ENCODE peak calls at places on chromosome 3, in six cellular contexts. One of them, this sample, is unnamed.

GRCh38 chr3:62538706-62539356 is 165.5 kb upstream of the FEZF2 start:
- DNase-seq in CD4-positive, alpha-beta memory T cell: no peak
- DNase-seq in hepatic stellate cell: no peak
- DNase-seq in stimulated activated CD4-positive, alpha-beta T cell treated with anti-CD3 and anti-CD28 coated beads, Interleukin-4, amount 100 ng/mL, for 1 hour: no peak
- DNase-seq in NCI-H446 treated with DMSO at 0.1 percent for 48 hours: no peak
- DNase-seq in ovary: no peak
- DNase-seq in this sample: no peak

GRCh38 chr3:181250714-181251113 is 261.2 kb upstream of the DNAJC19 start:
- DNase-seq in stimulated activated CD4-positive, alpha-beta T cell treated with anti-CD3 and anti-CD28 coated beads, Interleukin-4, amount 100 ng/mL, for 1 hour: no peak
- DNase-seq in ovary: no peak
- DNase-seq in hepatic stellate cell: no peak
- DNase-seq in CD4-positive, alpha-beta memory T cell: no peak
- DNase-seq in NCI-H446 treated with DMSO at 0.1 percent for 48 hours: no peak
- DNase-seq in this sample: no peak

GRCh38 chr3:190053919-190054672 is 66.6 kb downstream of the P3H2 start:
- DNase-seq in hepatic stellate cell: peak
- DNase-seq in NCI-H446 treated with DMSO at 0.1 percent for 48 hours: no peak
- DNase-seq in CD4-positive, alpha-beta memory T cell: no peak
- DNase-seq in ovary: no peak
- DNase-seq in stimulated activated CD4-positive, alpha-beta T cell treated with anti-CD3 and anti-CD28 coated beads, Interleukin-4, amount 100 ng/mL, for 1 hour: no peak
- DNase-seq in this sample: no peak

GRCh38 chr3:146326875-146327543 is 76.1 kb upstream of the PLSCR4 start:
- DNase-seq in NCI-H446 treated with DMSO at 0.1 percent for 48 hours: peak
- DNase-seq in ovary: peak
- DNase-seq in stimulated activated CD4-positive, alpha-beta T cell treated with anti-CD3 and anti-CD28 coated beads, Interleukin-4, amount 100 ng/mL, for 1 hour: no peak
- DNase-seq in CD4-positive, alpha-beta memory T cell: no peak
- DNase-seq in hepatic stellate cell: peak
- DNase-seq in this sample: no peak

GRCh38 chr3:132787616-132788015 is 65.4 kb upstream of the NPHP3 start:
- DNase-seq in CD4-positive, alpha-beta memory T cell: no peak
- DNase-seq in ovary: no peak
- DNase-seq in hepatic stellate cell: no peak
- DNase-seq in NCI-H446 treated with DMSO at 0.1 percent for 48 hours: no peak
- DNase-seq in stimulated activated CD4-positive, alpha-beta T cell treated with anti-CD3 and anti-CD28 coated beads, Interleukin-4, amount 100 ng/mL, for 1 hour: no peak
- DNase-seq in this sample: no peak

GRCh38 chr3:31242026-31242455 is 290.7 kb upstream of the STT3B start:
- DNase-seq in hepatic stellate cell: no peak
- DNase-seq in ovary: no peak
- DNase-seq in NCI-H446 treated with DMSO at 0.1 percent for 48 hours: no peak
- DNase-seq in stimulated activated CD4-positive, alpha-beta T cell treated with anti-CD3 and anti-CD28 coated beads, Interleukin-4, amount 100 ng/mL, for 1 hour: no peak
- DNase-seq in CD4-positive, alpha-beta memory T cell: no peak
- DNase-seq in this sample: no peak

GRCh38 chr3:50648297-50648696 is 26.4 kb upstream of the DOCK3 start:
- DNase-seq in ovary: peak
- DNase-seq in NCI-H446 treated with DMSO at 0.1 percent for 48 hours: no peak
- DNase-seq in CD4-positive, alpha-beta memory T cell: no peak
- DNase-seq in hepatic stellate cell: no peak
- DNase-seq in stimulated activated CD4-positive, alpha-beta T cell treated with anti-CD3 and anti-CD28 coated beads, Interleukin-4, amount 100 ng/mL, for 1 hour: no peak
- DNase-seq in this sample: no peak

GRCh38 chr3:12340506-12340905 is 51.6 kb downstream of the PPARG start:
- DNase-seq in CD4-positive, alpha-beta memory T cell: no peak
- DNase-seq in stimulated activated CD4-positive, alpha-beta T cell treated with anti-CD3 and anti-CD28 coated beads, Interleukin-4, amount 100 ng/mL, for 1 hour: no peak
- DNase-seq in NCI-H446 treated with DMSO at 0.1 percent for 48 hours: no peak
- DNase-seq in ovary: no peak
- DNase-seq in hepatic stellate cell: no peak
- DNase-seq in this sample: no peak

GRCh38 chr3:135930243-135930642 is 35.3 kb upstream of the PPP2R3A start:
- DNase-seq in CD4-positive, alpha-beta memory T cell: no peak
- DNase-seq in NCI-H446 treated with DMSO at 0.1 percent for 48 hours: no peak
- DNase-seq in stimulated activated CD4-positive, alpha-beta T cell treated with anti-CD3 and anti-CD28 coated beads, Interleukin-4, amount 100 ng/mL, for 1 hour: no peak
- DNase-seq in hepatic stellate cell: no peak
- DNase-seq in ovary: no peak
- DNase-seq in this sample: no peak

GRCh38 chr3:51389423-51390183 is 1.5 kb upstream of the RBM15B start:
- DNase-seq in stimulated activated CD4-positive, alpha-beta T cell treated with anti-CD3 and anti-CD28 coated beads, Interleukin-4, amount 100 ng/mL, for 1 hour: peak
- DNase-seq in CD4-positive, alpha-beta memory T cell: peak
- DNase-seq in ovary: no peak
- DNase-seq in hepatic stellate cell: peak
- DNase-seq in NCI-H446 treated with DMSO at 0.1 percent for 48 hours: no peak
- DNase-seq in this sample: no peak

GRCh38 chr3:193905993-193906396 is 230.0 kb upstream of the HES1 start:
- DNase-seq in ovary: peak
- DNase-seq in stimulated activated CD4-positive, alpha-beta T cell treated with anti-CD3 and anti-CD28 coated beads, Interleukin-4, amount 100 ng/mL, for 1 hour: no peak
- DNase-seq in CD4-positive, alpha-beta memory T cell: no peak
- DNase-seq in NCI-H446 treated with DMSO at 0.1 percent for 48 hours: no peak
- DNase-seq in hepatic stellate cell: no peak
- DNase-seq in this sample: no peak

GRCh38 chr3:195551381-195551978 is 8.4 kb upstream of the PPP1R2 start:
- DNase-seq in stimulated activated CD4-positive, alpha-beta T cell treated with anti-CD3 and anti-CD28 coated beads, Interleukin-4, amount 100 ng/mL, for 1 hour: no peak
- DNase-seq in hepatic stellate cell: no peak
- DNase-seq in ovary: no peak
- DNase-seq in NCI-H446 treated with DMSO at 0.1 percent for 48 hours: no peak
- DNase-seq in CD4-positive, alpha-beta memory T cell: no peak
- DNase-seq in this sample: no peak

GRCh38 chr3:116423365-116423764 is 21.9 kb downstream of the LSAMP start:
- DNase-seq in CD4-positive, alpha-beta memory T cell: no peak
- DNase-seq in NCI-H446 treated with DMSO at 0.1 percent for 48 hours: no peak
- DNase-seq in hepatic stellate cell: no peak
- DNase-seq in stimulated activated CD4-positive, alpha-beta T cell treated with anti-CD3 and anti-CD28 coated beads, Interleukin-4, amount 100 ng/mL, for 1 hour: no peak
- DNase-seq in ovary: no peak
- DNase-seq in this sample: no peak

GRCh38 chr3:129282727-129283327 is 4.2 kb downstream of the HMCES start:
- DNase-seq in NCI-H446 treated with DMSO at 0.1 percent for 48 hours: no peak
- DNase-seq in stimulated activated CD4-positive, alpha-beta T cell treated with anti-CD3 and anti-CD28 coated beads, Interleukin-4, amount 100 ng/mL, for 1 hour: no peak
- DNase-seq in hepatic stellate cell: no peak
- DNase-seq in ovary: no peak
- DNase-seq in CD4-positive, alpha-beta memory T cell: peak
- DNase-seq in this sample: peak

GRCh38 chr3:161671141-161671540 is 174.5 kb downstream of the OTOL1 start:
- DNase-seq in stimulated activated CD4-positive, alpha-beta T cell treated with anti-CD3 and anti-CD28 coated beads, Interleukin-4, amount 100 ng/mL, for 1 hour: no peak
- DNase-seq in hepatic stellate cell: no peak
- DNase-seq in ovary: no peak
- DNase-seq in NCI-H446 treated with DMSO at 0.1 percent for 48 hours: no peak
- DNase-seq in CD4-positive, alpha-beta memory T cell: no peak
- DNase-seq in this sample: no peak

GRCh38 chr3:137013955-137014688 is 56.3 kb downstream of the IL20RB start:
- DNase-seq in stimulated activated CD4-positive, alpha-beta T cell treated with anti-CD3 and anti-CD28 coated beads, Interleukin-4, amount 100 ng/mL, for 1 hour: peak
- DNase-seq in ovary: peak
- DNase-seq in hepatic stellate cell: peak
- DNase-seq in CD4-positive, alpha-beta memory T cell: peak
- DNase-seq in NCI-H446 treated with DMSO at 0.1 percent for 48 hours: peak
- DNase-seq in this sample: peak